ENCODE peak calls at places on chromosome 14, in four cellular contexts. K is GM12891, Z is H1, E is GM12878. W is an unnamed sample.

GRCh38 chr14:89625208-89625987 is 208.4 kb upstream of the FOXN3 start:
- DNase-seq in K (no peak), Z (no peak), E (no peak), W (no peak)

GRCh38 chr14:63454863-63455622 is 88.1 kb downstream of the PPP2R5E start:
- DNase-seq in K (no peak), Z (no peak), E (no peak), W (no peak)

GRCh38 chr14:72856530-72857264 is 37.2 kb downstream of the DPF3 start:
- DNase-seq in K (no peak), Z (no peak), E (no peak), W (no peak)

GRCh38 chr14:84403585-84403984 is 1126.4 kb upstream of the FLRT2 start:
- DNase-seq in K (no peak), Z (no peak), E (no peak), W (no peak)

GRCh38 chr14:74257078-74257987 is 18.1 kb downstream of the VSX2 start:
- DNase-seq in K (peak; percentile 88), Z (no peak), E (no peak), W (peak; percentile 82)

GRCh38 chr14:60064491-60065072 is 27.1 kb upstream of the PCNX4 start:
- DNase-seq in K (peak; percentile 5), Z (no peak), E (peak; percentile 15), W (no peak)

GRCh38 chr14:48430805-48431204 is 755.4 kb upstream of the MDGA2 start:
- DNase-seq in K (no peak), Z (no peak), E (no peak), W (no peak)

GRCh38 chr14:42190744-42191143 is 584.1 kb downstream of the LRFN5 start:
- DNase-seq in K (no peak), Z (no peak), E (no peak), W (no peak)

GRCh38 chr14:49598182-49598478 is 610 bp upstream of the LRR1 start:
- DNase-seq in K (no peak), Z (no peak), E (no peak), W (no peak)

GRCh38 chr14:98946995-98947394 is 325.0 kb downstream of the BCL11B start:
- DNase-seq in K (no peak), Z (no peak), E (no peak), W (no peak)

GRCh38 chr14:76884853-76885276 is 58.7 kb downstream of the LRRC74A start:
- DNase-seq in K (no peak), Z (no peak), E (no peak), W (no peak)

GRCh38 chr14:30210630-30211029 is 283.0 kb upstream of the PRKD1 start:
- DNase-seq in K (no peak), Z (no peak), E (no peak), W (no peak)

GRCh38 chr14:88546621-88547385 is 8.0 kb downstream of the PTPN21 start:
- DNase-seq in K (no peak), Z (no peak), E (no peak), W (no peak)

GRCh38 chr14:76272349-76272748 is 103.6 kb upstream of the ESRRB start:
- DNase-seq in K (no peak), Z (no peak), E (no peak), W (no peak)

GRCh38 chr14:61439779-61440418 is 118.5 kb downstream of the PRKCH start:
- DNase-seq in K (no peak), Z (no peak), E (no peak), W (no peak)

GRCh38 chr14:80956922-80957321 is 1.5 kb downstream of the TSHR start:
- DNase-seq in K (no peak), Z (no peak), E (no peak), W (no peak)

GRCh38 chr14:85124896-85125295 is 405.0 kb upstream of the FLRT2 start:
- DNase-seq in K (no peak), Z (no peak), E (no peak), W (no peak)

GRCh38 chr14:22530101-22530500 is 58.9 kb downstream of the DAD1 start:
- DNase-seq in K (no peak), Z (no peak), E (no peak), W (no peak)

GRCh38 chr14:39483682-39484081 is 51.4 kb upstream of the FBXO33 start:
- DNase-seq in K (no peak), Z (no peak), E (no peak), W (no peak)

GRCh38 chr14:23164949-23165348 is 18.5 kb downstream of the SLC7A8 start:
- DNase-seq in K (no peak), Z (no peak), E (no peak), W (no peak)

GRCh38 chr14:85580536-85581165 is 50.7 kb downstream of the FLRT2 start:
- DNase-seq in K (no peak), Z (no peak), E (no peak), W (no peak)

GRCh38 chr14:61927521-61927920 is 165.3 kb downstream of the SNAPC1 start:
- DNase-seq in K (no peak), Z (no peak), E (no peak), W (no peak)

GRCh38 chr14:77654001-77654431 is 37.6 kb upstream of the SPTLC2 start:
- DNase-seq in K (no peak), Z (no peak), E (no peak), W (no peak)

GRCh38 chr14:34583525-34583924 is 44.0 kb upstream of the EAPP start:
- DNase-seq in K (no peak), Z (no peak), E (no peak), W (no peak)

GRCh38 chr14:36605506-36605857 is 23.1 kb upstream of the NKX2-8 start:
- DNase-seq in K (no peak), Z (no peak), E (no peak), W (no peak)

GRCh38 chr14:61428261-61428660 is 106.9 kb downstream of the PRKCH start:
- DNase-seq in K (no peak), Z (no peak), E (no peak), W (no peak)

GRCh38 chr14:85764809-85765208 is 234.9 kb downstream of the FLRT2 start:
- DNase-seq in K (no peak), Z (no peak), E (no peak), W (no peak)

GRCh38 chr14:53564870-53565269 is 391.8 kb downstream of the BMP4 start:
- DNase-seq in K (no peak), Z (no peak), E (no peak), W (no peak)

GRCh38 chr14:102786758-102787157 is 9.5 kb downstream of the TRAF3 start:
- DNase-seq in K (no peak), Z (no peak), E (no peak), W (no peak)

GRCh38 chr14:27184371-27184901 is 586.6 kb upstream of the NOVA1 start:
- DNase-seq in K (no peak), Z (no peak), E (no peak), W (no peak)

GRCh38 chr14:29925736-29926135 is 1.9 kb downstream of the PRKD1 start:
- DNase-seq in K (no peak), Z (no peak), E (no peak), W (no peak)

GRCh38 chr14:39107624-39108023 is 4.6 kb upstream of the SEC23A start:
- DNase-seq in K (peak; percentile 21), Z (no peak), E (no peak), W (no peak)

GRCh38 chr14:93115069-93115919 is 431 bp downstream of the ITPK1 start:
- DNase-seq in K (peak; percentile 80), Z (no peak), E (peak; percentile 33), W (peak; percentile 79)

GRCh38 chr14:44788612-44789011 is 173.1 kb downstream of the KLHL28 start:
- DNase-seq in K (no peak), Z (no peak), E (no peak), W (no peak)

GRCh38 chr14:61477845-61478438 is 156.6 kb downstream of the PRKCH start:
- DNase-seq in K (no peak), Z (no peak), E (no peak), W (no peak)

DNA sequence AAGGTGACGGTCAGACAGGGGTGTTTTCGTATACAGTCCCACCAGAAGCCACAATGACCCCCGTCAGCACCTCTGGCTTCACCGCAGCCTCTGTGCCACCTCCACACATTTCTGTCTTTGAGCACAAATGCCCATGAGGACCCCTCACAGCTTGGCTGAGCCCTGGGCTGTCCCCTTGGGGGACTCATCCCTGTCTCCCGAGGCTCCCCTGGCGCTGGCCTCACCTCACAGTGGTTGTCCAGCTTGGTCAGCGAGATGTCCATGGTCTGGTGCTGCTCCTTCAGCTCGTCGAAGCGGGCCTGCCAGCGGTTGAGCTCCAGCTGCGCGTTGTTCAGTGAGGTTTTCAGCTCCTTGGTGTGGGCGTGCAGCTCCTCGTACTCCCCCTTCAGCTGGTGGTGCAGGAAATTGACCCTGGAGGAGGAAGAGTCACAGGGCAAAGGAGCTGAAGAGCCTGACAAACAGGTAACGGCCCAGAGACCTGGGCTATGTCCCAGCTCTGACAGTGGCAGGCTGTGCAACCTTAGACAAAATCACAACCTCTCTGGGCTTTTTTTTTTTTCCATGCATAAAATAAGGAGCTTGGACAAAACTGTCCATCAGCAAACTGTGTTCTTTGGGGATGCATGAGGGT is 52.7 kb upstream of the GPR68 start:
- DNase-seq in K (no peak), Z (no peak), E (no peak), W (no peak)
- TF ChIP-seq POLR2A in K (no peak), Z (no peak), E (peak; percentile 36), W (no peak)

GRCh38 chr14:95117937-95118726 is 39.2 kb downstream of the DICER1 start:
- DNase-seq in K (no peak), Z (no peak), E (no peak), W (no peak)

GRCh38 chr14:95110178-95110577 is 47.2 kb downstream of the DICER1 start:
- DNase-seq in K (no peak), Z (no peak), E (no peak), W (no peak)

GRCh38 chr14:95107711-95108110 is 49.6 kb downstream of the DICER1 start:
- DNase-seq in K (no peak), Z (no peak), E (no peak), W (no peak)

GRCh38 chr14:95111507-95112164 is 45.7 kb downstream of the DICER1 start:
- DNase-seq in K (no peak), Z (no peak), E (no peak), W (no peak)

GRCh38 chr14:95113476-95113875 is 43.9 kb downstream of the DICER1 start:
- DNase-seq in K (no peak), Z (no peak), E (no peak), W (no peak)
- TF ChIP-seq TAF1 in K (no peak), Z (no peak), E (no peak), W (no peak)

DNA sequence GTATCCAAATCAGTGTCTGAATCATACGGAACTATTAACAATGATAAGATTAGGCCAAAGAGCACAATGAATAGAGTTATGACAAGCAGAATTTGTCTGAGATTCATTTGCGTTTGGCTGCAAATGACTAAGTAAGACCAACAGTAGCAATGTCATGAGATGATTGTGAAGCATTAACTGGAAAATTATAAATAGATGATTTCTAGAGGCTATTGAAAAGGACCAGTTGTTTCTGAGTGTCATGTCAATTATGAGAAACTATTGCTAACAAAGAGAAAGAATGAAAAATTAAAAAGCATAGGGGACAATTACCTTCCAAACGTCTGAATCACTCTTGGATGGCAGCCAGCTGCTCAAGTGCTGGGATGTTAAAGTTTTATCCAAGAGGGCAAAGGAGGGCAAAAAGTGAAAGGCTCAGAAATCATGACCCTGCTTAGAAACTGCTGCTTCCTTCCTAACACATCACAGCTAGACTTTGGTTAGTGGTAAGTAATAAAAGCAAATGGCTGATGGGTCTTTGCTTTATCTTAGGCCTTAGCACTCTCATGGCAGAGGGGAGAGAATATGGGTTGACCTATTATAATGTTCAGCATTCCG is 89.0 kb downstream of the AKAP6 start:
- DNase-seq in K (no peak), Z (no peak), E (no peak), W (no peak)
- TF ChIP-seq POLR2AphosphoS5 in K (no peak), Z (no peak), E (no peak), W (no peak)

GRCh38 chr14:105475916-105476845 is 1.6 kb downstream of the CRIP2 start:
- DNase-seq in K (no peak), Z (no peak), E (no peak), W (no peak)
- TF ChIP-seq POLR2A in K (no peak), Z (no peak), E (no peak), W (no peak)

GRCh38 chr14:103846569-103847438 is 571 bp downstream of the PPP1R13B start:
- DNase-seq in K (peak; percentile 53), Z (no peak), E (no peak), W (no peak)
- TF ChIP-seq TAF1 in K (no peak), Z (no peak), E (no peak), W (no peak)

W was measured in GM12892.